ENCODE peak calls at places on chromosomes 4 and X, in nine cellular contexts. L, M, H, K, C, O, B, S and E are unnamed samples.

GRCh38 chrX:13081385-13082285 is 37.2 kb upstream of the FAM9C start:
- DNase-seq in O (peak; percentile 41), K (no peak), L (no peak), M (peak; percentile 54), S (no peak), B (no peak), C (no peak), H (no peak), E (peak; percentile 65)

GRCh38 chrX:3262906-3263305 is 83.5 kb downstream of the MXRA5 start:
- DNase-seq in B (no peak), L (peak; percentile 62), O (no peak), S (peak; percentile 14), C (no peak), M (peak; percentile 90), K (peak; percentile 96), H (no peak), E (no peak)

GRCh38 chrX:110646386-110646785 is 149.2 kb downstream of the CHRDL1 start:
- DNase-seq in O (no peak), L (no peak), M (no peak), B (no peak), C (no peak), K (no peak), H (no peak), S (no peak), E (no peak)

GRCh38 chr4:15188581-15189539 is 186.6 kb downstream of the CPEB2 start:
- DNase-seq in L (no peak), O (no peak), H (no peak), K (no peak), M (no peak), S (no peak), C (no peak), B (no peak), E (no peak)

GRCh38 chrX:146424422-146424821 is 385.1 kb upstream of the CXorf51B start:
- DNase-seq in L (no peak), M (no peak), C (no peak), K (no peak), O (no peak), H (no peak), B (no peak), S (no peak), E (no peak)

GRCh38 chrX:49877397-49878101 is 1.7 kb upstream of the USP27X start:
- DNase-seq in K (no peak), O (no peak), M (no peak), C (no peak), S (no peak), H (no peak), B (no peak), L (no peak), E (no peak)

GRCh38 chr4:106676173-106676921 is 307.8 kb upstream of the GIMD1 start:
- DNase-seq in L (peak; percentile 86), O (no peak), K (no peak), S (no peak), C (no peak), H (no peak), B (no peak), M (no peak), E (no peak)

GRCh38 chr4:8215001-8215427 is 15.9 kb downstream of the SH3TC1 start:
- DNase-seq in S (no peak), B (no peak), L (peak; percentile 33), K (peak; percentile 27), O (no peak), M (peak; percentile 84), C (no peak), H (no peak), E (no peak)

GRCh38 chr4:104905546-104905945 is 241.1 kb upstream of the TET2 start:
- DNase-seq in K (no peak), O (no peak), M (no peak), L (no peak), C (no peak), B (no peak), H (no peak), S (no peak), E (no peak)

GRCh38 chr4:113049421-113050355 is at the start of gene ANK2:
- DNase-seq in C (no peak), M (no peak), K (peak; percentile 27), O (no peak), L (no peak), S (no peak), H (no peak), B (no peak), E (no peak)

GRCh38 chr4:46946914-46947313 is 37.9 kb upstream of the COX7B2 start:
- DNase-seq in K (no peak), C (no peak), M (peak; percentile 29), L (peak; percentile 8), H (no peak), O (no peak), S (no peak), B (no peak), E (no peak)

GRCh38 chrX:155766321-155766720 is 114.8 kb upstream of the VAMP7 start:
- DNase-seq in O (no peak), L (no peak), S (no peak), C (no peak), H (no peak), B (no peak), K (no peak), M (no peak), E (no peak)

GRCh38 chr4:40409835-40410234 is 74.7 kb downstream of the CHRNA9 start:
- DNase-seq in H (no peak), M (peak; percentile 38), S (no peak), B (no peak), K (no peak), L (no peak), C (no peak), O (no peak), E (no peak)

GRCh38 chrX:28586291-28586690 is 955 bp upstream of the IL1RAPL1 start:
- DNase-seq in O (no peak), K (no peak), B (no peak), H (no peak), L (no peak), M (peak; percentile 45), S (no peak), C (no peak), E (no peak)
- H3K4me3 ChIP-seq in O (no peak overlapping the region), K (peak overlapping the region; percentile 60), B (no peak overlapping the region), H (no peak overlapping the region), L (peak overlapping the region; percentile 45), M (peak overlapping the region; percentile 63), S (no peak overlapping the region), C (peak overlapping the region; percentile 27), E (no peak overlapping the region)

GRCh38 chrX:136250191-136251041 is 784 bp downstream of the MAP7D3 start:
- DNase-seq in C (no peak), M (no peak), O (peak; percentile 17), B (no peak), L (no peak), K (no peak), H (no peak), S (peak; percentile 40), E (no peak)

GRCh38 chrX:136251042-136251991 is at the start of gene MAP7D3:
- DNase-seq in H (peak; percentile 69), L (no peak), M (peak; percentile 33), C (peak; percentile 79), B (peak; percentile 90), K (no peak), O (peak; percentile 69), S (peak; percentile 54), E (peak; percentile 73)

GRCh38 chrX:136246201-136246600 is 5.0 kb downstream of the MAP7D3 start:
- DNase-seq in H (no peak), K (no peak), O (no peak), S (no peak), M (no peak), C (no peak), B (no peak), L (no peak), E (no peak)
- H3K4me3 ChIP-seq in H (no peak overlapping the region), K (no peak overlapping the region), O (no peak overlapping the region), S (no peak overlapping the region), M (no peak overlapping the region), C (no peak overlapping the region), B (no peak overlapping the region), L (no peak overlapping the region), E (no peak overlapping the region)

GRCh38 chr4:123403205-123403604 is 6.6 kb downstream of the SPRY1 start:
- DNase-seq in O (no peak), S (no peak), H (no peak), K (no peak), L (no peak), C (no peak), M (no peak), B (no peak), E (no peak)

GRCh38 chr4:123398803-123399637 is 2.4 kb downstream of the SPRY1 start:
- DNase-seq in M (peak; percentile 73), K (no peak), H (peak; percentile 64), B (peak; percentile 89), O (peak; percentile 50), L (no peak), C (peak; percentile 82), S (peak; percentile 22), E (peak; percentile 9)

GRCh38 chr4:123398151-123398802 is 1.7 kb downstream of the SPRY1 start:
- DNase-seq in K (no peak), C (peak; percentile 87), O (no peak), S (peak; percentile 24), M (peak; percentile 62), L (no peak), B (peak; percentile 90), H (peak; percentile 64), E (peak; percentile 76)

GRCh38 chr4:123399638-123400358 is 3.2 kb downstream of the SPRY1 start:
- DNase-seq in B (no peak), K (no peak), M (no peak), O (no peak), C (no peak), L (no peak), H (no peak), S (no peak), E (no peak)

DNA sequence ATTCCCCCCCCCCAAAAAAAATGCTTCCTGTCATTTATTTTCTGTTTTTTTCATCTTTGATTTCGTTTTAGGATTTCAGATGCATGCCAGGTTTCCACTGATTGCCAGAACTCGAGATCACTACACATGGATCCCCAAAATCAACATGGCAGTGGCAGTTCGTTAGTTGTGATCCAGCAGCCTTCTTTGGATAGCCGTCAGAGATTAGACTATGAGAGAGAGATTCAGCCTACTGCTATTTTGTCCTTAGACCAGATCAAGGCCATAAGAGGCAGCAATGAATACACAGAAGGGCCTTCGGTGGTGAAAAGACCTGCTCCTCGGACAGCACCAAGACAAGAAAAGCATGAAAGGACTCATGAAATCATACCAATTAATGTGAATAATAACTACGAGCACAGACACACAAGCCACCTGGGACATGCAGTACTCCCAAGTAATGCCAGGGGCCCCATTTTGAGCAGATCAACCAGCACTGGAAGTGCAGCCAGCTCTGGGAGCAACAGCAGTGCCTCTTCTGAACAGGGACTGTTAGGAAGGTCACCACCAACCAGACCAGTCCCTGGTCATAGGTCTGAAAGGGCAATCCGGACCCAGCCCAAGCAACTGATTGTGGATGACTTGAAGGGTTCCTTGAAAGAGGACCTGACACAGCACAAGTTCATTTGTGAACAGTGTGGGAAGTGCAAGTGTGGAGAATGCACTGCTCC is 5.0 kb downstream of the SPRY1 start:
- DNase-seq in B (no peak), H (no peak), L (no peak), O (no peak), M (no peak), K (no peak), C (no peak), S (no peak), E (no peak)
- H3K4me3 ChIP-seq in B (no peak overlapping the region), H (peak overlapping the region; percentile 64), L (no peak overlapping the region), O (no peak overlapping the region), M (no peak overlapping the region), K (no peak overlapping the region), C (peak overlapping the region; percentile 3), S (no peak overlapping the region), E (no peak overlapping the region)

DNA sequence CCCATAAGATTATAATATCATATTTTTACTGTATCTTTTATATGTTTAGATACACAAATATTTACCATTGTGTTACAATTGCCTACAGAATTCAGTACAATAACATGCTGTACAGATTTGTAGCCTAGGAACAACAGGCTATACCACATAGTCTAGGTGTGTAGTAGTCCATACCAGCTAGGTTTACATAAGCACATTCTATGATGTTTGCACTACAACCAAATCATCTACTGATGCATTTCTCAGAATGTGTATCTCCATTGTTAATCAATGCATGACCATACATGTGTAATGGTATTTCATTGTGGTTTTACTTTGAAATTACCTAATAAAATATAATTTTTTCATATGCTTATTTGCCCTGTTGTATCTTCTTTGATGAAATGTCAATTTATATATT is 288.1 kb upstream of the PCDH10 start:
- DNase-seq in L (no peak), M (no peak), S (no peak), H (no peak), B (no peak), K (no peak), C (no peak), O (no peak), E (no peak)
- H3K4me3 ChIP-seq in L (no peak overlapping the region), M (no peak overlapping the region), S (no peak overlapping the region), H (no peak overlapping the region), B (no peak overlapping the region), K (no peak overlapping the region), C (no peak overlapping the region), O (no peak overlapping the region), E (no peak overlapping the region)